ENCODE peak calls at places on chromosomes 11 and 22, in nine cellular contexts. O is adrenal gland, K is Peyer's patch, Q is lower lobe of right lung, Y is GM12878, M is pancreas, C is HCT116, F is left ventricle myocardium inferior, D is WERI-Rb-1. T is an unnamed sample.
A peak's percentile ranks its signal among the peaks of the same experiment; 100 is the strongest.

GRCh38 chr11:73177380-73178091 is 35.4 kb upstream of the FCHSD2 start:
- DNase-seq in O (peak; percentile 80), K (no peak), Q (peak; percentile 53), Y (no peak), M (peak; percentile 72), C (no peak), F (peak; percentile 61), D (no peak), T (no peak)

GRCh38 chr11:26730711-26731460 is 9.0 kb upstream of the SLC5A12 start:
- DNase-seq in O (no peak), K (no peak), Q (no peak), Y (no peak), M (no peak), C (no peak), F (no peak), D (no peak), T (no peak)

GRCh38 chr11:95296165-95296564 is 65.2 kb upstream of the SESN3 start:
- DNase-seq in O (peak; percentile 44), K (no peak), Q (peak; percentile 60), Y (no peak), M (no peak), C (no peak), F (no peak), D (no peak), T (peak; percentile 35)

GRCh38 chr22:46171940-46172339 is 21.6 kb downstream of the PPARA start:
- DNase-seq in O (no peak), K (peak; percentile 69), Q (no peak), Y (no peak), M (no peak), C (peak; percentile 15), F (no peak), D (no peak), T (no peak)

GRCh38 chr11:72673943-72674828 is at the start of gene PDE2A:
- DNase-seq in O (no peak), K (no peak), Q (no peak), Y (no peak), M (no peak), C (no peak), F (no peak), D (peak; percentile 82), T (peak; percentile 86)

GRCh38 chr11:1078191-1078601 is 3.5 kb downstream of the MUC2 start:
- DNase-seq in O (no peak), K (peak; percentile 45), Q (peak; percentile 39), Y (no peak), M (peak; percentile 74), C (no peak), F (no peak), D (no peak), T (no peak)

GRCh38 chr11:128135451-128135850 is 451.9 kb downstream of the ETS1 start:
- DNase-seq in O (no peak), K (no peak), Q (no peak), Y (no peak), M (no peak), C (no peak), F (no peak), D (no peak), T (no peak)

GRCh38 chr11:111631666-111632039 is 29.4 kb downstream of the SIK2 start:
- DNase-seq in O (no peak), K (no peak), Q (no peak), Y (no peak), M (no peak), C (no peak), F (no peak), D (no peak), T (peak; percentile 56)

GRCh38 chr22:25403284-25403606 is 161.2 kb upstream of the GRK3 start:
- DNase-seq in O (no peak), K (no peak), Q (no peak), Y (no peak), M (no peak), C (no peak), F (no peak), D (no peak), T (no peak)

GRCh38 chr11:60454212-60454611 is 1.4 kb upstream of the MS4A1 start:
- DNase-seq in O (no peak), K (no peak), Q (no peak), Y (peak; percentile 53), M (no peak), C (no peak), F (no peak), D (no peak), T (no peak)

GRCh38 chr11:113256431-113257227 is 57.8 kb upstream of the TTC12 start:
- DNase-seq in O (no peak), K (no peak), Q (no peak), Y (no peak), M (no peak), C (no peak), F (no peak), D (no peak), T (no peak)

DNA sequence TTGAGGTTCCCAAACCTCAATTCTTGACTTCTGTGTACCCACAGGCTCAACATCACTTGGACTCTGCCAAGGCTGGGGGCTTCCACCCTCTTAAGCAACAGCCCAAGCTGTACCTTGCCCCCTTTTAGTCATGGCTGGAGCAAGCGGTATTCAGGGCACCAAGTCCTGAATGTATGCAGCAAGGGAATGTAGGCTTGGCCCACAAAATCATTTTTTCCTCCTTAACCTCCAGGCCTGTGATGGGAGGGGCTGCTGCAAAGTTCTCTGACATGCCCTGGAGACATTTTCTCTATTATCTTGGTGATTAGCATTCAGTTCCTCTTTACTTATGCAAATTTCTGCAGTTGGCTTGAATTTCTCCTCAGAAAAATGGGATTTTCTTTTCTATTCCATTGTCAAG is 4.9 kb upstream of the OR5L1 start:
- DNase-seq in O (no peak), K (no peak), Q (no peak), Y (no peak), M (no peak), C (no peak), F (no peak), D (no peak), T (no peak)
- H3K9me3 ChIP-seq in O (peaks cover 6% of the 10 kb centered on the region), K (no peaks in the 10 kb centered on the region), Q (no peaks in the 10 kb centered on the region), Y (no peaks in the 10 kb centered on the region), M (no peaks in the 10 kb centered on the region), C (peaks cover 14% of the 10 kb centered on the region), F (peaks cover 34% of the 10 kb centered on the region), D (no peaks in the 10 kb centered on the region), T (no peaks in the 10 kb centered on the region)

GRCh38 chr11:3035333-3035732 is 21.9 kb downstream of the CARS1 start:
- DNase-seq in O (no peak), K (no peak), Q (no peak), Y (no peak), M (no peak), C (no peak), F (no peak), D (no peak), T (no peak)

GRCh38 chr11:3026803-3027202 is 30.4 kb downstream of the CARS1 start:
- DNase-seq in O (no peak), K (no peak), Q (no peak), Y (no peak), M (peak; percentile 20), C (no peak), F (no peak), D (no peak), T (no peak)

GRCh38 chr11:3036419-3036818 is 20.8 kb downstream of the CARS1 start:
- DNase-seq in O (no peak), K (no peak), Q (no peak), Y (peak; percentile 19), M (no peak), C (no peak), F (no peak), D (no peak), T (no peak)

GRCh38 chr11:3028808-3029207 is 28.4 kb downstream of the CARS1 start:
- DNase-seq in O (no peak), K (peak; percentile 49), Q (no peak), Y (no peak), M (peak; percentile 26), C (no peak), F (no peak), D (no peak), T (no peak)

DNA sequence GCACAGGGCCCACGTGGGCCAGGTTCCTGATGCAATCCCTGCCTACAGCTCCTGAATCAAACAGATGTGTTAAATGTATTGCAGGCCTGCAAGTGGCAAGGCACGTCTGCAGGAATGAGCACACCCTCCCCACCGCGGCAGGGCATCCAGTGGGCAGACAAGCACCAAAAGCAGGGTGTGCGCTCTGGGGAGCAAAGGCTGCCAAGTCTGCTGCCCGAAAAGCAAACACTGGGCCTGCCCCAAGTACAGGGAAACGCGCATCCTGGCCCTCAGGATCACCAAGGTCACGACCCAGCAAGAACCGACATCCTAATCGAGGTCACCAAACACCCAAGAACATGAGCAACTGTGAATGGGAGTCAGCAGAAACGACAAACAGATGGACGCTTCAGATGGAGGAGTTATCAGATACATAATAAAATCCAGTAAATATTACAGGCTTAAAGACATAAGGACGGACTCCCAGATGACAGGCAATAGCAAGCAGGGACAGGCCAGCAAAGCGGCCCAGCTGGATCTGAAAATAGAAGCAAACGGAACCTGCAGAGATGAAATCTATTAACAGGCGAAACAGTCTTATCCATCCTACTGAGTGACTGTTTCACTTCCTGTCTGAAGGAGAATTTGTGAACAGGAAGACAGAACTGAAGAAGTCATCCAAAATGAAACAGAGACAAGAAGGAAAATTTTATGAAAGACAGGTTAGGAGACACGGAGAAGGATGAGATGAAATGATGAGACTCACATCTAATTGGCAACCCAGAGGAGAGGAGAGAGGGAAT is 26.7 kb downstream of the CARS1 start:
- DNase-seq in O (no peak), K (no peak), Q (no peak), Y (no peak), M (peak; percentile 38), C (no peak), F (peak; percentile 12), D (no peak), T (no peak)
- TF ChIP-seq CTCF in O (no peak), K (no peak), Q (no peak), Y (no peak), M (no peak), C (no peak), F (no peak), D (no peak), T (no peak)

GRCh38 chr11:12508151-12508740 is 130.9 kb downstream of the PARVA start:
- DNase-seq in O (no peak), K (no peak), Q (no peak), Y (no peak), M (no peak), C (no peak), F (peak; percentile 38), D (no peak), T (no peak)

GRCh38 chr11:12516387-12517110 is 139.2 kb downstream of the PARVA start:
- DNase-seq in O (no peak), K (no peak), Q (no peak), Y (no peak), M (no peak), C (no peak), F (no peak), D (no peak), T (no peak)

GRCh38 chr11:12509371-12509770 is 132.0 kb downstream of the PARVA start:
- DNase-seq in O (no peak), K (no peak), Q (no peak), Y (no peak), M (no peak), C (no peak), F (no peak), D (no peak), T (no peak)

GRCh38 chr11:12512826-12513395 is 135.5 kb downstream of the PARVA start:
- DNase-seq in O (no peak), K (no peak), Q (no peak), Y (no peak), M (no peak), C (no peak), F (no peak), D (no peak), T (no peak)

GRCh38 chr11:12512132-12512531 is 134.8 kb downstream of the PARVA start:
- DNase-seq in O (no peak), K (no peak), Q (no peak), Y (no peak), M (no peak), C (no peak), F (no peak), D (no peak), T (no peak)
- H3K9me3 ChIP-seq in O (no peaks in the 10 kb centered on the region), K (no peaks in the 10 kb centered on the region), Q (no peaks in the 10 kb centered on the region), Y (no peaks in the 10 kb centered on the region), M (no peaks in the 10 kb centered on the region), C (no peaks in the 10 kb centered on the region), F (no peaks in the 10 kb centered on the region), D (no peaks in the 10 kb centered on the region), T (no peaks in the 10 kb centered on the region)

GRCh38 chr11:64007629-64008282 is 21.5 kb downstream of the OTUB1 start:
- DNase-seq in O (peak; percentile 93), K (peak; percentile 74), Q (peak; percentile 84), Y (no peak), M (peak; percentile 94), C (peak; percentile 54), F (peak; percentile 84), D (peak; percentile 87), T (peak; percentile 60)
- TF ChIP-seq CTCF in O (peak; percentile 70), K (no peak), Q (peak; percentile 27), Y (no peak), M (no peak), C (peak; percentile 27), F (peak; percentile 53), D (no peak), T (peak; percentile 12)